ENCODE peak calls at places on chromosomes 11 and 22, in five cellular contexts. H is stimulated activated CD4-positive, alpha-beta T cell treated with anti-CD3 and anti-CD28 coated beads, Interleukin-2, amount 100 ng/mL, for 48 hours; B is hypothalamus; M is activated naive CD4-positive, alpha-beta T cell; E is fibroblast of mammary gland. Y is an unnamed sample.

GRCh38 chr11:8794677-8795103 is 112.1 kb downstream of the RPL27A start:
- DNase-seq in H (no peak), B (no peak), M (no peak), E (no peak), Y (no peak)

GRCh38 chr22:45887202-45888131 is 89.5 kb downstream of the WNT7B start:
- DNase-seq in H (no peak), B (no peak), M (no peak), E (no peak), Y (no peak)

GRCh38 chr22:30863161-30863833 is 105.3 kb downstream of the MORC2 start:
- DNase-seq in H (no peak), B (no peak), M (no peak), E (peak), Y (no peak)

GRCh38 chr22:47107431-47107830 is 345.0 kb downstream of the TBC1D22A start:
- DNase-seq in H (no peak), B (no peak), M (no peak), E (peak), Y (no peak)

GRCh38 chr11:118928870-118929495 is 3.3 kb upstream of the BCL9L start:
- DNase-seq in H (no peak), B (peak), M (peak), E (peak), Y (peak)

GRCh38 chr11:37643968-37644367 is 1045.9 kb upstream of the RAG2 start:
- DNase-seq in H (no peak), B (no peak), M (no peak), E (no peak), Y (no peak)

GRCh38 chr11:31821779-31822574 is 10.9 kb upstream of the PAX6 start:
- DNase-seq in H (no peak), B (no peak), M (no peak), E (no peak), Y (no peak)

GRCh38 chr11:1394936-1395772 is 5.4 kb downstream of the BRSK2 start:
- DNase-seq in H (no peak), B (no peak), M (no peak), E (no peak), Y (no peak)

GRCh38 chr11:110430267-110431211 is 791 bp downstream of the FDX1 start:
- DNase-seq in H (peak), B (peak), M (peak), E (peak), Y (no peak)

GRCh38 chr11:57349491-57350274 is 11.5 kb downstream of the P2RX3 start:
- DNase-seq in H (peak), B (peak), M (peak), E (peak), Y (peak)

GRCh38 chr22:19169002-19169946 is 9.3 kb downstream of the SLC25A1 start:
- DNase-seq in H (no peak), B (no peak), M (no peak), E (no peak), Y (no peak)

GRCh38 chr11:68036717-68037239 is 2.0 kb upstream of the TCIRG1 start:
- DNase-seq in H (no peak), B (no peak), M (no peak), E (no peak), Y (no peak)

GRCh38 chr11:72229925-72230763 is 5.6 kb downstream of the INPPL1 start:
- DNase-seq in H (no peak), B (no peak), M (no peak), E (no peak), Y (no peak)

GRCh38 chr22:32422062-32422461 is 10.0 kb upstream of the RTCB start:
- DNase-seq in H (no peak), B (no peak), M (no peak), E (no peak), Y (no peak)

GRCh38 chr11:69014936-69015549 is 2.0 kb upstream of the MRGPRF start:
- DNase-seq in H (no peak), B (no peak), M (no peak), E (no peak), Y (no peak)

GRCh38 chr11:26344647-26345046 is 12.7 kb downstream of the ANO3 start:
- DNase-seq in H (no peak), B (no peak), M (no peak), E (peak), Y (no peak)

GRCh38 chr11:2300290-2300935 is 1.3 kb downstream of the C11orf21 start:
- DNase-seq in H (no peak), B (no peak), M (no peak), E (no peak), Y (no peak)

GRCh38 chr11:66020618-66021357 is 5.5 kb downstream of the CATSPER1 start:
- DNase-seq in H (no peak), B (no peak), M (no peak), E (peak), Y (no peak)

GRCh38 chr11:35073691-35074382 is 65.1 kb upstream of the CD44 start:
- DNase-seq in H (no peak), B (no peak), M (no peak), E (peak), Y (no peak)

GRCh38 chr11:114250180-114250579 is 46.0 kb upstream of the NNMT start:
- DNase-seq in H (no peak), B (no peak), M (no peak), E (no peak), Y (no peak)

GRCh38 chr11:37613031-37613430 is 1015.0 kb upstream of the RAG2 start:
- DNase-seq in H (no peak), B (no peak), M (no peak), E (no peak), Y (no peak)

GRCh38 chr11:70661763-70662501 is 263.6 kb downstream of the CTTN start:
- DNase-seq in H (no peak), B (no peak), M (no peak), E (peak), Y (no peak)

GRCh38 chr11:114135737-114136151 is 76.2 kb downstream of the ZBTB16 start:
- DNase-seq in H (no peak), B (no peak), M (no peak), E (no peak), Y (no peak)

GRCh38 chr11:9972917-9973504 is 309.1 kb downstream of the SWAP70 start:
- DNase-seq in H (peak), B (no peak), M (no peak), E (peak), Y (no peak)

GRCh38 chr22:41713004-41713403 is 13.7 kb downstream of the MEI1 start:
- DNase-seq in H (no peak), B (no peak), M (no peak), E (no peak), Y (no peak)

GRCh38 chr22:21687685-21688259 is 22.0 kb downstream of the PPIL2 start:
- DNase-seq in H (no peak), B (no peak), M (no peak), E (no peak), Y (no peak)

GRCh38 chr22:24875862-24876506 is 70.0 kb downstream of the SGSM1 start:
- DNase-seq in H (peak), B (no peak), M (no peak), E (no peak), Y (no peak)

GRCh38 chr22:28299760-28300159 is 379.9 kb downstream of the TTC28 start:
- DNase-seq in H (no peak), B (no peak), M (no peak), E (peak), Y (no peak)